ENCODE peak calls at places on chromosomes 16 and 17, in five cellular contexts. S is HFFc6; E is NCI-H1092 treated with DMSO at 0.1 percent for 48 hours; Z is cardiac muscle cell; P is stimulated activated CD4-positive, alpha-beta T cell treated with anti-CD3 and anti-CD28 coated beads, Interleukin-1b, Interleukin-23, amount 100 ng/mL, for 24 hours. V is an unnamed sample.

GRCh38 chr17:18323007-18323406 is 7.9 kb downstream of the SMCR8 start:
- DNase-seq in S (peak), E (no peak), P (no peak), Z (no peak), V (no peak)

GRCh38 chr17:30345527-30346075 is 11.7 kb upstream of the TMIGD1 start:
- DNase-seq in S (no peak), P (no peak), E (no peak), Z (peak), V (peak)

GRCh38 chr16:85413713-85414663 is 199.1 kb upstream of the GSE1 start:
- DNase-seq in S (no peak), Z (no peak), E (no peak), P (no peak), V (no peak)

GRCh38 chr17:48593126-48593829 is at the start of gene HOXB5:
- DNase-seq in E (no peak), S (no peak), Z (no peak), P (no peak), V (no peak)

GRCh38 chr17:82021728-82022309 is 859 bp downstream of the CENPX start:
- DNase-seq in Z (no peak), E (no peak), P (no peak), S (no peak), V (peak)

GRCh38 chr17:57482657-57483056 is 226.3 kb downstream of the MSI2 start:
- DNase-seq in P (no peak), Z (no peak), E (no peak), S (peak), V (no peak)

GRCh38 chr17:31100840-31101239 is 6.1 kb downstream of the NF1 start:
- DNase-seq in E (no peak), S (no peak), P (no peak), Z (peak), V (no peak)

GRCh38 chr16:12395266-12395665 is 408.4 kb downstream of the CPPED1 start:
- DNase-seq in E (no peak), Z (no peak), P (no peak), S (peak), V (no peak)

GRCh38 chr17:73155410-73156165 is 9.2 kb upstream of the SSTR2 start:
- DNase-seq in P (no peak), E (peak), Z (no peak), S (no peak), V (no peak)

GRCh38 chr17:151886-152859 is 14.8 kb downstream of the SCGB1C2 start:
- DNase-seq in Z (no peak), P (no peak), S (peak), E (no peak), V (no peak)

GRCh38 chr17:59829217-59830006 is 63.3 kb downstream of the TUBD1 start:
- DNase-seq in Z (peak), S (peak), P (no peak), E (peak), V (peak)

GRCh38 chr16:1678500-1679098 is 520 bp downstream of the JPT2 start:
- DNase-seq in E (peak), S (peak), P (peak), Z (peak), V (peak)

GRCh38 chr16:1006781-1007180 is 25.2 kb downstream of the SOX8 start:
- DNase-seq in Z (no peak), S (no peak), P (no peak), E (no peak), V (no peak)

GRCh38 chr17:3602499-3602898 is 6.7 kb downstream of the TRPV1 start:
- DNase-seq in S (no peak), Z (peak), P (peak), E (no peak), V (peak)

GRCh38 chr16:4936991-4937781 is at the start of gene PPL:
- DNase-seq in S (no peak), P (no peak), Z (no peak), E (peak), V (peak)